ENCODE peak calls at places on chromosomes 3 and 15, in five cellular contexts. G, A, U, P and Z are unnamed samples.

GRCh38 chr15:49990835-49991540 is 128.0 kb downstream of the ATP8B4 start:
- DNase-seq in G (no peak), A (no peak), U (no peak), P (peak; percentile 74), Z (peak; percentile 95)

GRCh38 chr3:25428003-25428861 is at the start of gene RARB:
- DNase-seq in G (no peak), A (peak; percentile 100), U (peak; percentile 53), P (peak; percentile 93), Z (peak; percentile 91)

GRCh38 chr15:69535101-69535638 is 82.6 kb downstream of the RPLP1 start:
- DNase-seq in G (no peak), A (no peak), U (no peak), P (peak; percentile 16), Z (no peak)

GRCh38 chr3:87771338-87772059 is 287.3 kb downstream of the CGGBP1 start:
- DNase-seq in G (no peak), A (no peak), U (no peak), P (peak; percentile 7), Z (peak; percentile 8)

GRCh38 chr3:150265305-150265704 is 142.8 kb upstream of the TSC22D2 start:
- DNase-seq in G (no peak), A (no peak), U (no peak), P (no peak), Z (no peak)

GRCh38 chr3:54257114-54257513 is 134.8 kb downstream of the CACNA2D3 start:
- DNase-seq in G (no peak), A (no peak), U (no peak), P (no peak), Z (no peak)

GRCh38 chr3:25045291-25045690 is 382.8 kb upstream of the RARB start:
- DNase-seq in G (no peak), A (peak; percentile 95), U (no peak), P (peak; percentile 24), Z (peak; percentile 32)

GRCh38 chr15:45401665-45402161 is 23.4 kb upstream of the GATM start:
- DNase-seq in G (no peak), A (no peak), U (peak; percentile 1), P (no peak), Z (no peak)

GRCh38 chr15:78620839-78621421 is at the start of gene CHRNA3:
- DNase-seq in G (no peak), A (no peak), U (no peak), P (no peak), Z (no peak)

GRCh38 chr15:85592148-85592547 is 202.6 kb downstream of the KLHL25 start:
- DNase-seq in G (no peak), A (peak; percentile 92), U (no peak), P (peak; percentile 87), Z (peak; percentile 80)

GRCh38 chr15:45731331-45731730 is 96.5 kb downstream of the SQOR start:
- DNase-seq in G (no peak), A (no peak), U (no peak), P (no peak), Z (no peak)

GRCh38 chr3:129597792-129598381 is 8.6 kb downstream of the PLXND1 start:
- DNase-seq in G (no peak), A (no peak), U (no peak), P (peak; percentile 70), Z (peak; percentile 30)

GRCh38 chr3:43958973-43959372 is 268.2 kb downstream of the ABHD5 start:
- DNase-seq in G (no peak), A (no peak), U (no peak), P (no peak), Z (no peak)

GRCh38 chr15:33442449-33442848 is 131.7 kb downstream of the RYR3 start:
- DNase-seq in G (no peak), A (no peak), U (no peak), P (no peak), Z (no peak)

GRCh38 chr3:195524171-195524896 is 18.8 kb downstream of the PPP1R2 start:
- DNase-seq in G (no peak), A (no peak), U (no peak), P (no peak), Z (no peak)

GRCh38 chr3:153767601-153768558 is 353.3 kb upstream of the ARHGEF26 start:
- DNase-seq in G (no peak), A (no peak), U (no peak), P (no peak), Z (no peak)

GRCh38 chr3:73442152-73442551 is 182.6 kb downstream of the PDZRN3 start:
- DNase-seq in G (no peak), A (no peak), U (no peak), P (no peak), Z (no peak)

GRCh38 chr3:98733055-98733777 is 29.9 kb upstream of the ST3GAL6 start:
- DNase-seq in G (peak; percentile 2), A (no peak), U (no peak), P (peak; percentile 56), Z (peak; percentile 75)

GRCh38 chr3:166889241-166889640 is 490.9 kb downstream of the ZBBX start:
- DNase-seq in G (no peak), A (no peak), U (no peak), P (no peak), Z (no peak)

GRCh38 chr15:76398301-76398700 is 61.7 kb downstream of the ISL2 start:
- DNase-seq in G (no peak), A (no peak), U (peak; percentile 25), P (no peak), Z (no peak)

GRCh38 chr3:155714295-155714718 is 30.6 kb downstream of the PLCH1 start:
- DNase-seq in G (no peak), A (no peak), U (peak; percentile 77), P (no peak), Z (no peak)